ENCODE peak calls at places on chromosomes 3 and 15, in ten cellular contexts. O is AG09309; L is mammary epithelial cell; Q is HL-60; W is glutamatergic neuron; X is fibroblast of pulmonary artery; E is tibial nerve; R is WTC11; F is CD8-positive, alpha-beta T cell; G is hepatocyte. B is an unnamed sample.

GRCh38 chr3:107660316-107660976 is 137.7 kb downstream of the BBX start:
- DNase-seq in O (peak; percentile 54), L (no peak), Q (no peak), W (no peak), X (peak; percentile 79), E (no peak), R (no peak), F (no peak), G (peak; percentile 57), B (no peak)

GRCh38 chr3:141045008-141045641 is 6.0 kb upstream of the SPSB4 start:
- DNase-seq in O (no peak), L (no peak), Q (no peak), W (no peak), X (no peak), E (no peak), R (no peak), F (no peak), G (no peak), B (no peak)

GRCh38 chr3:171879472-171879871 is 36.3 kb downstream of the TMEM212 start:
- DNase-seq in O (no peak), L (no peak), Q (no peak), W (no peak), X (no peak), E (no peak), R (no peak), F (no peak), G (no peak), B (no peak)

GRCh38 chr3:11764931-11765363 is 81.7 kb downstream of the TAMM41 start:
- DNase-seq in O (peak; percentile 29), L (peak; percentile 97), Q (peak; percentile 8), W (no peak), X (peak; percentile 61), E (no peak), R (no peak), F (no peak), G (no peak), B (peak; percentile 78)

GRCh38 chr3:132222868-132223538 is 94.2 kb upstream of the ACP3 start:
- DNase-seq in O (no peak), L (no peak), Q (no peak), W (no peak), X (no peak), E (no peak), R (no peak), F (no peak), G (peak; percentile 21), B (no peak)

GRCh38 chr3:183188895-183189462 is 26.4 kb upstream of the LAMP3 start:
- DNase-seq in O (no peak), L (no peak), Q (no peak), W (peak; percentile 54), X (peak; percentile 43), E (no peak), R (peak; percentile 77), F (no peak), G (peak; percentile 40), B (no peak)

GRCh38 chr15:48925714-48926223 is 38.0 kb downstream of the SHC4 start:
- DNase-seq in O (no peak), L (peak; percentile 97), Q (peak; percentile 70), W (no peak), X (peak; percentile 89), E (no peak), R (no peak), F (no peak), G (peak; percentile 18), B (peak; percentile 66)

GRCh38 chr3:71649757-71650156 is 66.2 kb upstream of the FOXP1 start:
- DNase-seq in O (no peak), L (no peak), Q (no peak), W (no peak), X (no peak), E (no peak), R (no peak), F (no peak), G (no peak), B (no peak)

GRCh38 chr3:69370945-69371301 is 15.0 kb downstream of the FRMD4B start:
- DNase-seq in O (no peak), L (peak; percentile 84), Q (no peak), W (no peak), X (no peak), E (no peak), R (no peak), F (no peak), G (no peak), B (peak; percentile 89)

GRCh38 chr3:196619213-196619612 is 20.3 kb upstream of the NRROS start:
- DNase-seq in O (no peak), L (no peak), Q (no peak), W (no peak), X (no peak), E (no peak), R (no peak), F (no peak), G (no peak), B (no peak)

GRCh38 chr3:120160050-120160449 is 65.8 kb upstream of the GSK3B start:
- DNase-seq in O (peak; percentile 100), L (peak; percentile 99), Q (peak; percentile 67), W (no peak), X (peak; percentile 99), E (peak; percentile 25), R (peak; percentile 19), F (no peak), G (peak; percentile 76), B (no peak)

GRCh38 chr3:81307221-81307620 is 454.2 kb downstream of the GBE1 start:
- DNase-seq in O (no peak), L (no peak), Q (no peak), W (no peak), X (no peak), E (no peak), R (no peak), F (no peak), G (no peak), B (no peak)

GRCh38 chr15:96072821-96073220 is 257.7 kb upstream of the NR2F2 start:
- DNase-seq in O (no peak), L (no peak), Q (no peak), W (no peak), X (no peak), E (no peak), R (no peak), F (no peak), G (no peak), B (no peak)

DNA sequence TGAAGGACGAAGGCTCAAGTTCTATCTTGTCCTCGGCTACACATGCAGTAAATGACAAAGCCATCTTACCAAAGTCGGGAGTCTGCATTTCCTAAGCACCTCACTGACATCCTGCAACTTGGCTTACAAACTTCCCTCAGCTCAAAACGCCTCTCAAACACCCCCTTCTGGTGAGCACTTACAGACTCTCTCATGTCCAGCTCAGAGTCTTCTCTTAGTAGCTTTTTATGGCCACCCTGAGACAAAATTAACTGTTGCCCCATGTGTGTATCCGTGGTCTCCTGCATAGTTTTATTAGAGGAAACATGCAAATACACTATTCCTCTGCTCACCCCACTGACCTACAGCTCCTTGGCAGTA is 819.7 kb downstream of the FHIT start:
- DNase-seq in O (no peak), L (no peak), Q (no peak), W (no peak), X (peak; percentile 26), E (no peak), R (peak; percentile 17), F (no peak), G (no peak), B (no peak)
- TF ChIP-seq CTCF in O (peak; percentile 11), L (no peak), Q (no peak), W (no peak), X (peak; percentile 23), E (no peak), R (no peak), F (no peak), G (no peak), B (no peak)

GRCh38 chr15:73936181-73936580 is 9.9 kb downstream of the LOXL1 start:
- DNase-seq in O (no peak), L (peak; percentile 75), Q (no peak), W (no peak), X (peak; percentile 69), E (no peak), R (no peak), F (no peak), G (peak; percentile 60), B (no peak)
- TF ChIP-seq CTCF in O (no peak), L (no peak), Q (no peak), W (no peak), X (peak; percentile 49), E (no peak), R (no peak), F (no peak), G (peak; percentile 16), B (peak; percentile 22)

GRCh38 chr15:75616766-75617165 is 8.8 kb downstream of the SNUPN start:
- DNase-seq in O (no peak), L (no peak), Q (no peak), W (no peak), X (no peak), E (no peak), R (no peak), F (no peak), G (no peak), B (no peak)

GRCh38 chr15:75622505-75622904 is 3.0 kb downstream of the SNUPN start:
- DNase-seq in O (no peak), L (no peak), Q (no peak), W (no peak), X (no peak), E (no peak), R (no peak), F (no peak), G (no peak), B (no peak)

GRCh38 chr15:75625542-75626347 is at the start of gene SNUPN:
- DNase-seq in O (no peak), L (peak; percentile 87), Q (peak; percentile 92), W (peak; percentile 93), X (peak; percentile 92), E (peak; percentile 90), R (peak; percentile 96), F (peak; percentile 89), G (peak; percentile 96), B (no peak)

GRCh38 chr15:75620043-75620775 is 5.3 kb downstream of the SNUPN start:
- DNase-seq in O (no peak), L (peak; percentile 30), Q (no peak), W (no peak), X (peak; percentile 82), E (peak; percentile 29), R (no peak), F (no peak), G (peak; percentile 16), B (no peak)

GRCh38 chr15:75620776-75621536 is 4.6 kb downstream of the SNUPN start:
- DNase-seq in O (peak; percentile 89), L (peak; percentile 78), Q (no peak), W (peak; percentile 23), X (peak; percentile 95), E (peak; percentile 80), R (no peak), F (no peak), G (peak; percentile 72), B (no peak)
- TF ChIP-seq CTCF in O (peak; percentile 35), L (peak; percentile 44), Q (no peak), W (no peak), X (peak; percentile 50), E (no peak), R (no peak), F (no peak), G (no peak), B (peak; percentile 29)

GRCh38 chr3:64223809-64224570 is 1.3 kb downstream of the PRICKLE2 start:
- DNase-seq in O (no peak), L (no peak), Q (no peak), W (no peak), X (peak; percentile 77), E (no peak), R (no peak), F (no peak), G (no peak), B (no peak)
- TF ChIP-seq CTCF in O (peak; percentile 45), L (peak; percentile 29), Q (no peak), W (no peak), X (peak; percentile 32), E (no peak), R (no peak), F (no peak), G (peak; percentile 16), B (no peak)

B was measured in keratinocyte.